ENCODE peak calls at places on chromosomes 5 and 9, in five cellular contexts. A is fibroblast of the aortic adventitia, Z is AG10803, U is adrenal gland, P is neural progenitor cell. X is an unnamed sample.

GRCh38 chr9:82993856-82994605 is 68.9 kb downstream of the RASEF start:
- DNase-seq in A (no peak), Z (no peak), U (no peak), P (no peak), X (no peak)

GRCh38 chr9:127185931-127186781 is 63.7 kb upstream of the ANGPTL2 start:
- DNase-seq in A (peak), Z (peak), U (peak), P (peak), X (peak)

GRCh38 chr9:105973811-105974407 is 279.6 kb downstream of the TMEM38B start:
- DNase-seq in A (no peak), Z (peak), U (no peak), P (peak), X (peak)

GRCh38 chr5:167208911-167209310 is 1082.5 kb upstream of the WWC1 start:
- DNase-seq in A (no peak), Z (peak), U (no peak), P (no peak), X (peak)

GRCh38 chr5:85288914-85289313 is 904.2 kb upstream of the EDIL3 start:
- DNase-seq in A (no peak), Z (no peak), U (no peak), P (no peak), X (no peak)

GRCh38 chr9:101119206-101119819 is 90.8 kb downstream of the PLPPR1 start:
- DNase-seq in A (peak), Z (peak), U (peak), P (peak), X (no peak)

GRCh38 chr9:19231126-19232035 is 888 bp downstream of the DENND4C start:
- DNase-seq in A (peak), Z (peak), U (no peak), P (peak), X (peak)

GRCh38 chr9:128629852-128630545 is 26.6 kb downstream of the DYNC2I2 start:
- DNase-seq in A (no peak), Z (no peak), U (no peak), P (no peak), X (no peak)

GRCh38 chr5:29134418-29134817 is 2059.1 kb upstream of the CDH6 start:
- DNase-seq in A (no peak), Z (no peak), U (no peak), P (no peak), X (no peak)

GRCh38 chr5:111353035-111353434 is 128.9 kb downstream of the CAMK4 start:
- DNase-seq in A (no peak), Z (no peak), U (no peak), P (no peak), X (no peak)

GRCh38 chr9:111645806-111646205 is 14.7 kb downstream of the DNAJC25 start:
- DNase-seq in A (peak), Z (no peak), U (peak), P (no peak), X (no peak)

GRCh38 chr9:130570200-130570599 is 9.2 kb upstream of the FUBP3 start:
- DNase-seq in A (peak), Z (peak), U (peak), P (no peak), X (peak)

GRCh38 chr5:177131711-177132503 is 1.7 kb upstream of the NSD1 start:
- DNase-seq in A (no peak), Z (no peak), U (no peak), P (peak), X (no peak)

GRCh38 chr9:93119953-93120845 is 13.9 kb downstream of the NINJ1 start:
- DNase-seq in A (peak), Z (peak), U (peak), P (no peak), X (peak)

GRCh38 chr5:74947961-74948613 is 81.9 kb upstream of the FAM169A start:
- DNase-seq in A (no peak), Z (no peak), U (no peak), P (no peak), X (peak)

GRCh38 chr9:128927731-128928411 is 7.1 kb downstream of the PHYHD1 start:
- DNase-seq in A (peak), Z (peak), U (no peak), P (peak), X (peak)

GRCh38 chr9:108271236-108271635 is 584.5 kb downstream of the ACTL7B start:
- DNase-seq in A (no peak), Z (no peak), U (no peak), P (no peak), X (no peak)

GRCh38 chr5:28499764-28500290 is 1461.4 kb upstream of the CDH9 start:
- DNase-seq in A (no peak), Z (no peak), U (no peak), P (no peak), X (peak)

GRCh38 chr5:40404613-40405012 is 275.1 kb upstream of the PTGER4 start:
- DNase-seq in A (no peak), Z (no peak), U (no peak), P (no peak), X (no peak)

GRCh38 chr5:16806691-16807433 is 129.2 kb downstream of the MYO10 start:
- DNase-seq in A (no peak), Z (no peak), U (no peak), P (no peak), X (no peak)

GRCh38 chr5:64872044-64872443 is 103.3 kb downstream of the CWC27 start:
- DNase-seq in A (peak), Z (no peak), U (no peak), P (no peak), X (no peak)

GRCh38 chr9:89662718-89663246 is 58.0 kb downstream of the GADD45G start:
- DNase-seq in A (no peak), Z (no peak), U (no peak), P (no peak), X (no peak)

GRCh38 chr9:72140582-72140981 is 8.7 kb upstream of the GDA start:
- DNase-seq in A (no peak), Z (no peak), U (no peak), P (no peak), X (no peak)

GRCh38 chr5:17217421-17218352 is at the start of gene BASP1:
- DNase-seq in A (peak), Z (peak), U (peak), P (peak), X (peak)

GRCh38 chr5:2877520-2877919 is 126.0 kb upstream of the IRX2 start:
- DNase-seq in A (no peak), Z (no peak), U (no peak), P (no peak), X (no peak)

GRCh38 chr5:73853091-73853490 is 227.1 kb downstream of the ARHGEF28 start:
- DNase-seq in A (peak), Z (peak), U (peak), P (no peak), X (peak)

GRCh38 chr5:111641533-111642230 is 115.3 kb downstream of the NREP start:
- DNase-seq in A (peak), Z (peak), U (no peak), P (no peak), X (peak)

GRCh38 chr9:22316645-22317044 is 130.0 kb upstream of the DMRTA1 start:
- DNase-seq in A (no peak), Z (no peak), U (no peak), P (no peak), X (no peak)

GRCh38 chr5:39518516-39518915 is 93.7 kb upstream of the DAB2 start:
- DNase-seq in A (peak), Z (peak), U (no peak), P (no peak), X (peak)

GRCh38 chr5:144308211-144308610 is 137.5 kb downstream of the KCTD16 start:
- DNase-seq in A (no peak), Z (no peak), U (no peak), P (no peak), X (no peak)

GRCh38 chr5:2094616-2094995 is 211.9 kb upstream of the IRX4 start:
- DNase-seq in A (peak), Z (no peak), U (peak), P (no peak), X (no peak)

GRCh38 chr5:16552666-16553343 is 64.0 kb downstream of the RETREG1 start:
- DNase-seq in A (peak), Z (peak), U (peak), P (peak), X (peak)

GRCh38 chr9:137319434-137319975 is 17.4 kb upstream of the NRARP start:
- DNase-seq in A (no peak), Z (no peak), U (no peak), P (no peak), X (no peak)

GRCh38 chr5:172002840-172003512 is 3.5 kb downstream of the FBXW11 start:
- DNase-seq in A (no peak), Z (no peak), U (no peak), P (no peak), X (no peak)

GRCh38 chr5:172002310-172002709 is 4.1 kb downstream of the FBXW11 start:
- DNase-seq in A (peak), Z (peak), U (no peak), P (peak), X (peak)

GRCh38 chr5:171999100-171999499 is 7.3 kb downstream of the FBXW11 start:
- DNase-seq in A (no peak), Z (no peak), U (no peak), P (no peak), X (no peak)

GRCh38 chr5:171997011-171997410 is 9.4 kb downstream of the FBXW11 start:
- DNase-seq in A (no peak), Z (no peak), U (no peak), P (no peak), X (no peak)

DNA sequence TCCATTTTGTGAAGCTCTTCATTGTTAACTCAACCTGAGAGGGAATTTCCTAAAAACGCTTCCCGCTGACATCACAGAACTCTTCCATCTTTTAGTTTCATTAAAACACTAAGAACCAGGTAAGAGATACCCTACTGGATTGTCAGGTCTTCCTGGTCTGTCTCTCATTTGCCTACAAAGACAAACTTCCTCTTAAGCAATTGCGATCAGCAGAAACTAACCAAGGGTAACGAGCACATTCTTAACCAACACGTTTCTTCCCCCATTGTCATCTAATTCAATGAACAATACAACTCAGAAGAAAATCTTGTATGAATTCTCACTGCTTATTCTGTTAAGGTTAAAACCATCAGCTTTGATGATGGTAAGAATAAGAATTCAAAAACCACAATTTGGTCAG is 6.6 kb downstream of the FBXW11 start:
- DNase-seq in A (no peak), Z (no peak), U (no peak), P (no peak), X (no peak)
- H3K4me3 ChIP-seq in A (no peak), Z (no peak), U (no peak), P (no peak), X (no peak)

GRCh38 chr5:169162407-169162806 is 138.5 kb downstream of the SLIT3 start:
- DNase-seq in A (peak), Z (peak), U (no peak), P (no peak), X (peak)

GRCh38 chr5:169161022-169161680 is 139.8 kb downstream of the SLIT3 start:
- DNase-seq in A (peak), Z (peak), U (peak), P (peak), X (peak)

GRCh38 chr5:169158764-169159163 is 142.2 kb downstream of the SLIT3 start:
- DNase-seq in A (no peak), Z (no peak), U (no peak), P (no peak), X (no peak)

GRCh38 chr5:169157064-169157463 is 143.9 kb downstream of the SLIT3 start:
- DNase-seq in A (peak), Z (no peak), U (no peak), P (no peak), X (no peak)

DNA sequence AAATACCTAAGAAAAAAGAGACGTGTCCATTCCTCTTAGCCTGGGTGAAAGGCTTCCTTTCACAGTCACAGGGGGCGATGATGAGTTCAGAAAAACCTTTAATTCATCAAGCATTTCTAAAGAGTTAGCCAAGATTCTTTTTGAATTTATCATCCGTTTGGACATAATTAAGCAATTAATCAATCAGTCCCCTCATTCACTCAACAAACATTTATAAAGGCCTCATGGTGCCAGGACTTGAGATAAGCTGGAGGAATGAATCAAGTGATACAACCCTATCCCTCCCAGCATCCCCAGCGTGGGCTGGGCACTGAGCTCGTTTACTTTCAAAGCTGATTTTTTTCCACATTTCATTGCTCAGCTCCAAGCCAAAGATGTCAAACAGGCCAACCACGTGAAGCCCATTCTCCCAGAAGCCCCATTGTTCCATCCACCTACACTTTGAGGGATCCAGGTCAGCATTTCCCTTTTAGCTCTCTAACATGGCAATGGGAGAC is 140.5 kb downstream of the SLIT3 start:
- DNase-seq in A (peak), Z (peak), U (no peak), P (no peak), X (peak)
- TF ChIP-seq CTCF in A (peak), Z (peak), U (no peak), P (peak), X (peak)

DNA sequence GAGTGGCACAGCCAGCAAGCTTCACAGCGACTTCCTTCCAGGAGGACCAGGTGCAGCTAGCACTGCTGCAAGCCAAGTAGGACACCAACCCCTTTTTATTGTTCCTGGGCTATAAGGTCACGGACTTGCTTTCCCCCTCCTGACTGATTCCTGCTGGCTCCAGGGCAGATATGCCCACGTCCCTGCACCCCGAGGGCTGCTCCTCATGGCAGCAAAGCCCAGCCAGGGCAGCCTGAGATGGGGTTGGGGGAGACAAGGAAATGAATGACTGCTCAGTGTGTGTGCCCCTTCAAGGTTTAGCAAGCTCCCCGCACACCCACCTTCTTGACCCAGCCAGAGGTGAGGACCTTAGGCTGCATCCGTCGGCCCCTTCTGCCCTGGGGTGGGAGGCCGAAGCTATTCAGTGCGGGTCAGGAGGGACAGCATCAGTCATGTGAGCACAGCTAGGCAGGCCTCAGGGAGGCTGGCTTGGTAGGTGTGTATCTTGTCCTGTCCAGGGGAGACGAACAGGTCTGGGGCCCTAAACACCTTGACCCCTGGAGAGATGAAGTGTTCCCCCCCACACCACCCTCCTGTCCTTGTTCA is 136.2 kb upstream of the PHYKPL start:
- DNase-seq in A (no peak), Z (no peak), U (no peak), P (no peak), X (no peak)
- H3K4me3 ChIP-seq in A (no peak), Z (no peak), U (no peak), P (no peak), X (no peak)

DNA sequence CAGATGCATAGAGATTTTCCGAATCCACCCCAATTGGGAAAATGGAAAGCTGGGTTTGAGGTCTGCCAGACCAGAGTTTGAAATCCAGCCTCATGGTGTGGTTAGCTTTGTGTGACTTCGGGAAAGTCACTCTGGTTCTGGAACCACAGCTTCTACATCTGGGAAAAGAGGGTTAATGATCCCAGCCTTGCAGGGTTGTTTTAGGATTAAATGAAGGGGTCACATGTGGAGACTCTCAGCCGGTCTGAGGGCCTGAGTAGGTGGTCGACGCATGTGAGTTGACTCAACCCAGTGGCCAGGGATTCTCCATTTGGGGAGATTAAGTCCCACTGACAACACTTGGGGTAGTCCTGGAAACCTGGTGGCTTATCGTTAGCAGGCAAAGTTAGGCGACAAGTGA is 6.1 kb downstream of the ZNF618 start:
- DNase-seq in A (no peak), Z (no peak), U (no peak), P (no peak), X (no peak)
- TF ChIP-seq CTCF in A (no peak), Z (no peak), U (no peak), P (no peak), X (no peak)

DNA sequence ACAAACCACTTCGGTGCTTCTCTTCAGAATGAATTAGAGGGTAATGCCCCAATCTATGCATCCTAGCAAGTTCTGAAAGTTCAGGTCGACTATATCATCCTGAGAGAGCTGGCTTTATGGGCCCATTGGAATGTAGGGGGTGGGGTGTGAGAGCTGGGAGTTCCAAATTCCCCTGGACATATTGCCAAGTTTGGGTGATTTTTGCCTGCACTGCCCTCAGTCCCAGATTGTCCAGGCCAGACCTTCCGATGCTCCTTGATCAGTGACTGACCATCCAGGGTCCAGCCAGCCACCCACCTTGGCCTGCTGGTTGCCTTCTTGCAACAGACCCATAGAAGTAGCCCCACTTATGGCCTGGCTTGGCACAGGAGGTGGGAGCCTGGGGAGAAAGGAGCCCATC is 47.8 kb upstream of the CXCL14 start:
- DNase-seq in A (no peak), Z (no peak), U (no peak), P (no peak), X (no peak)
- H3K4me3 ChIP-seq in A (no peak), Z (no peak), U (no peak), P (no peak), X (no peak)

DNA sequence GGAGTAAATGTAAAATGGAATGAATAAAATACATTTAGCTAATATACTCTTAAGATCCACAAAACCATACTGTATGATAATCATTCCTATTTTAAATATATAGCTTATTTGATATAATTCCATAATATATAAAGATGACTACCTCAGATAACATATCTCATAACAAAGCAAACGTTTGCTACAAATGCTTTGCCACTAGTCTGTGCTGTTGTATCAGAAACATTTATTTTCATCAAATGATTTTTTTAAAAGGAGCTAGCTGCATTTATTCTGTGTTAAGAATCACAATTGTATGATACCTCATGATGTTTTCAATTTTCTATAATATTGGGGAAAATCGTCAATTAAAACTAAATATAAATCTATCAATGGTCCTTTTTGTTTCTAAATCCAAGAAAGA is 567.2 kb downstream of the PTPRD start:
- DNase-seq in A (peak), Z (no peak), U (no peak), P (no peak), X (peak)
- TF ChIP-seq CTCF in A (peak), Z (peak), U (peak), P (peak), X (peak)

GRCh38 chr5:4386152-4386551 is 754.0 kb upstream of the ADAMTS16 start:
- DNase-seq in A (no peak), Z (no peak), U (no peak), P (no peak), X (no peak)
- H3K4me3 ChIP-seq in A (no peak), Z (no peak), U (no peak), P (no peak), X (no peak)

DNA sequence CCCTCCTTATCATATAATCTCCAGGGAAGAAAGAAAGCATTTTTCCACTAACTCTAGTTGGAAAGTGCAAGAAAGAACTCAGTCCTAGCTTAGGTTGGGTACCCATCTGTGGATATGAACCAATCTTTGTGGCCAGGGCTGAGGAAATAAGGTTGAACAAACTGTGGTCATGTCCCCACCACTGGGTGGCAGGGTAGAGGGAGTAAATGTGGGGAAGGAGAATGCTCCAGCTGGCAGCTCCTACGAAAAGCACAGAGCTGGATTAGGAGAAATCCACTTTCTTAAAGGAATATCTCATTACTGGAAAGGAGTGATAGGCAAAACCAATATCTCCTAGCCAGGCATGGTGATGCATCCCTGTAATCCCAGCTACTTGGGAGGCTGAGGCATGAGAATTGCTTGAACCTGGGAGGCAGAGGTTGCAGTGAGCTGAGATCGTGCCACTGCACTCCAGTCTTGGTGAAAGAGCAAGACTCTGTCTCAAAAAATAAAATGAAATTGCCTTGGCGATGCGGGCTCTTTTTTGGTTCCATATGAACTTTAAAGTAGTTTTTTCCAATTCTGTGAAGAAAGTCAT is 175.1 kb downstream of the CCDC192 start:
- DNase-seq in A (peak), Z (peak), U (peak), P (peak), X (peak)
- TF ChIP-seq CTCF in A (peak), Z (peak), U (peak), P (peak), X (peak)